ENCODE peak calls at places on chromosomes 5 and 9, in seven cellular contexts. O, X, P, N, R, D and Q are unnamed samples.

GRCh38 chr9:121283856-121284732 is 16.1 kb downstream of the GSN start:
- DNase-seq in O (no peak), X (no peak), P (no peak), N (no peak), R (no peak), D (no peak), Q (no peak)

GRCh38 chr5:66442951-66443445 is 153.2 kb upstream of the MAST4 start:
- DNase-seq in O (no peak), X (no peak), P (peak), N (no peak), R (no peak), D (no peak), Q (no peak)

GRCh38 chr5:15757635-15758034 is 257.7 kb downstream of the FBXL7 start:
- DNase-seq in O (no peak), X (no peak), P (no peak), N (no peak), R (no peak), D (no peak), Q (no peak)

GRCh38 chr5:73591102-73591695 is 25.7 kb downstream of the UTP15 start:
- DNase-seq in O (peak), X (no peak), P (peak), N (no peak), R (peak), D (peak), Q (peak)

GRCh38 chr9:17082343-17082742 is 52.5 kb upstream of the CNTLN start:
- DNase-seq in O (no peak), X (peak), P (peak), N (no peak), R (peak), D (no peak), Q (no peak)

GRCh38 chr5:118857700-118858099 is 130.6 kb downstream of the DTWD2 start:
- DNase-seq in O (no peak), X (no peak), P (peak), N (no peak), R (no peak), D (no peak), Q (no peak)

GRCh38 chr9:76161546-76161945 is 232.7 kb downstream of the RFK start:
- DNase-seq in O (no peak), X (no peak), P (peak), N (no peak), R (no peak), D (no peak), Q (no peak)

GRCh38 chr5:173281910-173282309 is 46.3 kb downstream of the STC2 start:
- DNase-seq in O (peak), X (peak), P (peak), N (no peak), R (peak), D (peak), Q (no peak)

GRCh38 chr9:110509787-110510186 is 69.8 kb downstream of the SVEP1 start:
- DNase-seq in O (no peak), X (no peak), P (no peak), N (no peak), R (no peak), D (no peak), Q (no peak)

GRCh38 chr5:148085934-148086333 is 22.2 kb downstream of the SPINK5 start:
- DNase-seq in O (no peak), X (no peak), P (peak), N (no peak), R (no peak), D (no peak), Q (no peak)

GRCh38 chr9:71145179-71145578 is 23.8 kb upstream of the TRPM3 start:
- DNase-seq in O (no peak), X (no peak), P (peak), N (no peak), R (no peak), D (no peak), Q (no peak)